ENCODE peak calls at places on chromosomes 12 and 14, in seven cellular contexts. P is mammary epithelial cell, J is lower lobe of right lung, H is dorsolateral prefrontal cortex, T is epithelial cell of proximal tubule, Y is kidney epithelial cell, E is uterus. L is an unnamed sample.

GRCh38 chr12:43066471-43066870 is 476.9 kb upstream of the PRICKLE1 start:
- DNase-seq in P (no peak), J (no peak), H (no peak), T (no peak), Y (no peak), E (no peak), L (no peak)

GRCh38 chr14:33120966-33121365 is 182.3 kb downstream of the NPAS3 start:
- DNase-seq in P (peak; percentile 46), J (no peak), H (no peak), T (no peak), Y (no peak), E (no peak), L (no peak)

GRCh38 chr14:52313493-52313881 is 625 bp upstream of the PTGER2 start:
- DNase-seq in P (no peak), J (no peak), H (no peak), T (no peak), Y (no peak), E (no peak), L (no peak)

GRCh38 chr12:121267822-121268221 is 28.7 kb downstream of the CAMKK2 start:
- DNase-seq in P (no peak), J (no peak), H (no peak), T (no peak), Y (no peak), E (no peak), L (no peak)

GRCh38 chr14:73761621-73762355 is 47.6 kb upstream of the PNMA1 start:
- DNase-seq in P (no peak), J (no peak), H (no peak), T (no peak), Y (no peak), E (no peak), L (no peak)

GRCh38 chr12:83046019-83046418 is 359.3 kb downstream of the TMTC2 start:
- DNase-seq in P (no peak), J (no peak), H (no peak), T (no peak), Y (no peak), E (no peak), L (no peak)

GRCh38 chr14:92486881-92487280 is 26.7 kb upstream of the RIN3 start:
- DNase-seq in P (no peak), J (no peak), H (no peak), T (no peak), Y (no peak), E (no peak), L (peak; percentile 51)

GRCh38 chr12:124655317-124656213 is 88.2 kb upstream of the NCOR2 start:
- DNase-seq in P (no peak), J (no peak), H (peak; percentile 76), T (no peak), Y (no peak), E (peak; percentile 86), L (peak; percentile 72)

GRCh38 chr12:93139028-93139665 is 210.1 kb upstream of the EEA1 start:
- DNase-seq in P (no peak), J (no peak), H (no peak), T (peak; percentile 87), Y (peak; percentile 71), E (no peak), L (no peak)

GRCh38 chr12:133204264-133204603 is 22.9 kb downstream of the ZNF268 start:
- DNase-seq in P (no peak), J (no peak), H (no peak), T (no peak), Y (no peak), E (no peak), L (no peak)
- H3K4me3 ChIP-seq in P (no peak overlapping the region), J (no peak overlapping the region), H (no peak overlapping the region), T (no peak overlapping the region), Y (no peak overlapping the region), E (no peak overlapping the region), L (no peak overlapping the region)

GRCh38 chr14:94132285-94132887 is 3.0 kb upstream of the IFI27L2 start:
- DNase-seq in P (peak; percentile 62), J (no peak), H (peak; percentile 34), T (no peak), Y (no peak), E (peak; percentile 62), L (no peak)
- TF ChIP-seq CTCF in P (peak; percentile 73), J (peak; percentile 81), H (peak; percentile 93), T (peak; percentile 82), Y (peak; percentile 73), E (peak; percentile 74), L (peak; percentile 31)

DNA sequence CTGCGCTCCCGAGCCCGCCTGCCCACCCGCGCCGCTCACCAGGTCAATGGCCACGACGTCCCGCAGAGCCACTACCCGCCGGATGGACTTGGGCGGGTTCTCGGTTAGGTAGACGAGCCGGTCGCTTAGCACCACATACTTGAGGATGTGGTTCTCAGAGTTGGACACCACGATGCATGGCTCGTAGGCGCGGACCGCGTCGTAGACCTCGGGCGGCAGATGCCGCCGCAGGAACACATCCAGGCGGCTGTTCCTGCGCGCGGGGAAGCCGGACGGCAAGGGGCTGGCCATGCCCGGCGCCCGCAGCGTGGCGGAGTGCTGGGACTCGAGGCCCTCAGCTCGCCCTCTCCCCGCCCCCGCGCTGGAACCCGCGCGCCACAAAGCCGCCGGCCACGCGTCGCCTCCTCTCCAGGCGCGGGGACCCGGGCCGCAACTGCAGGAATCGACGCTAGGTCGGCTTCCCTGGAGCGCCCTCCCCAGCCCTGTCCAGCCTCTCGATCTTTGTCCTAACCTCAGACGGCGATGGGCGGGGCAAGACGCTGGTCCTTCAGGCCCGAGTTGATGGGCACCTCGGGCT is at the start of gene C12orf56:
- DNase-seq in P (no peak), J (no peak), H (no peak), T (no peak), Y (no peak), E (no peak), L (no peak)
- H3K4me3 ChIP-seq in P (peak within 1 kb of the TSS; percentile 35), J (peak within 1 kb of the TSS; percentile 46), H (peak within 1 kb of the TSS; percentile 20), T (peak within 1 kb of the TSS; percentile 53), Y (peak within 1 kb of the TSS; percentile 38), E (peak within 1 kb of the TSS; percentile 25), L (peak within 1 kb of the TSS; percentile 56)

DNA sequence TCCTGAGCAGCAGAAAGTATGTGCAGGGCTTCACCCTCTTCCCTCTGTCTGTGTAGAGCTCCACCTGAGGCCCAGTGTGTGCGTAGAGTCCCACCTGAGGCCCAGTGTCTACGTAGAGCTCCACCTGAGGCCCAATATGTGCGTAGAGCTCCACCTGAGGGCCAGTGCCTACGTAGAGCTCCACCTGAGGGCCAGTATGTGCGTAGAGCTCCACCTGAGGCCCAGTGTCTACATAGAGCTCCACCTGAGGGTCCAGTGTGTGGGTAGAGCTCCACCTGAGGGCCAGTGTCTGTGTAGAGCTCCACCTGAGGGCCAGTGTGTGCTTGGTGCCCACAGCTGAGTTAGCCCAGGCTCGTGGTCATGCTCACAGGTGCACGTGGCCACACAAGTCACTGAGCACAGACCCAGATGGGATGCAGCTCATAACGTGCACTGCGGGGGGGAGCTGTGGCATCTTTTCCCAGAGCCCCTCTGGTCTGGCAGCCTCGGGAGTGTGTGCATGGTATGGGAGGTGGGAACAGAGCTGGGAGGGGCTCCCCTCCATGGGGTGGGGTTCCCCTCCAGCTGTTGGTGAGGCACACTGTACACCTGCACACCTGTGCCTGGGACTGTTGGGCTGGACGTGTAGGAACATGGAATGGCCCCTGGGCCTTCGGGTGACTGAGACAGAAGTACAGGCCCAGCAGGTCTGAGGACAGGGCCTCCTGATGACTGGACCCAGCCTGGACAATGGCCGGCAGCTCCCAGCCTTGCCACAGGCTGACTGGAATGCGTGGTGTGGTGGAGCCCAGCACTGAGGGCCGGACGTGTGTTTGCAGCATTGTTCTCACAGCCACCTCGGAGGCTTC is 20.1 kb downstream of the PACS2 start:
- DNase-seq in P (no peak), J (no peak), H (no peak), T (no peak), Y (no peak), E (no peak), L (no peak)
- TF ChIP-seq CTCF in P (peak; percentile 0), J (no peak), H (no peak), T (no peak), Y (no peak), E (no peak), L (no peak)

GRCh38 chr12:95006206-95006605 is 2.7 kb upstream of the NDUFA12 start:
- DNase-seq in P (no peak), J (no peak), H (no peak), T (no peak), Y (no peak), E (no peak), L (no peak)
- H3K4me3 ChIP-seq in P (no peak overlapping the region), J (no peak overlapping the region), H (no peak overlapping the region), T (no peak overlapping the region), Y (no peak overlapping the region), E (no peak overlapping the region), L (no peak overlapping the region)

GRCh38 chr12:98771811-98772752 is 127.0 kb downstream of the APAF1 start:
- DNase-seq in P (no peak), J (no peak), H (no peak), T (no peak), Y (no peak), E (no peak), L (no peak)

GRCh38 chr12:98767248-98767647 is 122.2 kb downstream of the APAF1 start:
- DNase-seq in P (no peak), J (no peak), H (peak; percentile 32), T (no peak), Y (no peak), E (no peak), L (no peak)

GRCh38 chr12:98772818-98773217 is 127.7 kb downstream of the APAF1 start:
- DNase-seq in P (no peak), J (no peak), H (no peak), T (no peak), Y (no peak), E (no peak), L (no peak)

DNA sequence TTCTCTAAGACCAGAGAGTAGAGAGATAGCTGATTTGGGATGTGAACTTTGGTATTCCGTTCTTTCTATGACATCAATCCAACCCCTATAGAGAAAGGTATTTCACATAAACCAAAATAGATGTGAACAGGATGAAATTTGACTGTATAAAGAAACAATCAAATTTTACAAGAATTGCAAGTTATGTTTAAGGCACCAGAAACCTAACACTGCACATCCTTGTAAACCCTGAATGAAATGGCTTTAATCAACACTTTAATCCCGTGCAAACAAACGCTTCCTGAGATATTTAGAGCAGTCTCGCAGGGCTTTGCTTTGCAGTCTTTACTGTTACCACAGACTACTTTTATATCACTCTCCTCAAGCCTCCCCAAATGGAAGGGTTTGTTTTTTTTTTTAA is 125.1 kb downstream of the APAF1 start:
- DNase-seq in P (no peak), J (no peak), H (no peak), T (no peak), Y (no peak), E (no peak), L (no peak)
- TF ChIP-seq CTCF in P (no peak), J (no peak), H (no peak), T (no peak), Y (no peak), E (no peak), L (no peak)

GRCh38 chr12:104756901-104757300 is 201.2 kb downstream of the SLC41A2 start:
- DNase-seq in P (no peak), J (no peak), H (no peak), T (no peak), Y (no peak), E (no peak), L (no peak)
- H3K4me3 ChIP-seq in P (no peak overlapping the region), J (no peak overlapping the region), H (no peak overlapping the region), T (no peak overlapping the region), Y (no peak overlapping the region), E (no peak overlapping the region), L (no peak overlapping the region)

DNA sequence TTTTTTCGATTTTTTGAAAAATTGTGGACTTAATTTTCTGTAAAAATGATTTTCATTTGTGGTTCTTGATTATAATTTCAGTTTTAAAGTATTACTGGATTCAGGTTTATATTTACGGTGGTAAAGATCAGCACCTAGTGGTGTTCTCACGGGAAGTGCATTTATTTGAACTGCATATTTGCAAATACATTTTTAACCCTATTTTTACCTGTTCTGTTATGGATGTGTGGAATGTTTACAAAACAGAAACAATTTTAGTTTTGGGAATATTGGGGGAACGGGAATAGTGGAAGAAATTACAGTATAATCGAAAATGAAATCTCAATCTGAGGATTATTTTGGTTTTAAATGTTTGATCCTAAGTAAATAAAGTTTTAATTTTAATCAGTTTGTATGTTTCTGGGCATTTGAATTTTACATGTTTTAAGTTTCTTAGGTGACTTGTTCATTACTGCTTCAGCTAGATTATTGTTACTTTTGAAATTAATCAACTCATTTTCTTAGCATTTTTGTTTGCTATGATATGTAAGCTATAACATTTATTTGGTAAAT is 805 bp downstream of the ATF7IP start:
- DNase-seq in P (no peak), J (no peak), H (no peak), T (no peak), Y (no peak), E (no peak), L (no peak)
- TF ChIP-seq CTCF in P (peak; percentile 40), J (peak; percentile 32), H (no peak), T (peak; percentile 35), Y (peak; percentile 13), E (peak; percentile 48), L (no peak)